ENCODE peak calls at places on chromosomes 13 and 19, in eight cellular contexts. W is colonic mucosa; Q is naive thymus-derived CD4-positive, alpha-beta T cell; M is AG04450; Y is lung; U is osteoblast; X is heart left ventricle; P is coronary artery. G is an unnamed sample.

GRCh38 chr19:27780367-27781065 is 1432.4 kb downstream of the UQCRFS1 start:
- DNase-seq in X (no peak), Q (no peak), P (no peak), Y (no peak), M (no peak), W (no peak), U (no peak), G (no peak)

GRCh38 chr19:33684550-33685303 is 63.0 kb downstream of the CHST8 start:
- DNase-seq in X (peak), U (no peak), W (no peak), M (no peak), P (no peak), Y (no peak), Q (no peak), G (no peak)

GRCh38 chr13:41188584-41188983 is 5.8 kb downstream of the KBTBD7 start:
- DNase-seq in W (no peak), X (no peak), Y (no peak), P (no peak), Q (no peak), U (peak), M (peak), G (no peak)

GRCh38 chr19:18436651-18437478 is 1.1 kb downstream of the ISYNA1 start:
- DNase-seq in Q (peak), Y (no peak), W (peak), X (peak), M (no peak), P (peak), U (peak), G (peak)

GRCh38 chr13:89465366-89465765 is 1794.2 kb downstream of the SLITRK5 start:
- DNase-seq in Y (no peak), P (no peak), U (no peak), Q (no peak), X (no peak), W (no peak), M (no peak), G (peak)

GRCh38 chr13:84433024-84433423 is 550.8 kb upstream of the SLITRK1 start:
- DNase-seq in X (no peak), Y (no peak), M (peak), P (no peak), Q (no peak), W (no peak), U (no peak), G (no peak)

GRCh38 chr13:87656311-87656710 is 14.9 kb upstream of the SLITRK5 start:
- DNase-seq in X (no peak), W (no peak), Q (no peak), P (no peak), U (no peak), Y (no peak), M (no peak), G (no peak)

GRCh38 chr13:112616586-112617381 is 28.8 kb upstream of the TUBGCP3 start:
- DNase-seq in M (no peak), Q (no peak), X (no peak), P (no peak), U (no peak), W (peak), Y (no peak), G (peak)

GRCh38 chr13:72774019-72774418 is 7.7 kb downstream of the DIS3 start:
- DNase-seq in Y (no peak), P (no peak), Q (no peak), M (no peak), X (no peak), W (no peak), U (no peak), G (no peak)

DNA sequence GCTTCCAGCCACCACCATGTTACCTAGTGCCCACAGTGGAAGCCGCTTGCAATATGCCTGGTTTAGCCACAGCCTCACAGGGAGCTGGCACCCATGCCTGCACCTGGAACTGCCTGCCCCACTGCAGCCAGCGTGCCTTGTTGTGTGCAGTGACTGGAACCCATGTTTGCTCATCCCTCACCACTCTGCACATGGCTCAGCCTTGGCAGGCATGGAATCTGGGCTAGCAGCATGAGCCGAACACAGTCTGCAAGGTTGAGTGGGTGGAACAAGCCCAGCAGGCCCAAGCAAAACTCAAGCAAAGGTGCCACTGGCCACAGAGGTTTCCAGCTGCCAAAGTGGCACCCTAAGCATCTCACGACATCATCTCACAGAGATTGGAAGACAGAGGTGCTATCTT is 269.5 kb downstream of the PCDH20 start:
- DNase-seq in M (no peak), U (no peak), Y (no peak), Q (no peak), X (no peak), P (no peak), W (no peak), G (no peak)
- H3K4me3 ChIP-seq in M (no peak), U (no peak), Y (no peak), Q (no peak), X (no peak), P (no peak), W (no peak), G (no peak)

DNA sequence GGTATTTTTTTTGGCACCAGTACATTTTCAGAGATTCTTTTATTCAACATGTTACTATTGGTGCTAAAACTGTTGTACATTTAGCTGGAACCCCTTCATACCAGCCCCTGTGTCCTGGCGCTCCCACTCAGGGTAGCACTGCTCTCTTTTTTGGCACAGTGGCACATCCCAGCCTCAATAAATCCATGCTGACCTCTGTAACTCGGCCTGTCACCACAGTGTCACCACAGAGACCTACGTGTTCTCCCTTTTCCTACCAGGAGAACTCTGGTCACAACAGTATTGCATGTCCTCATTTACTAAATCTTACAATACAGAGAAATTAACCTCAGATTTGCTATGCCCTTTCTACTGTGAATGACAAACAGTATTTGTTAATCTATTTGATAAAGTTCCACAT is 10.2 kb downstream of the MPHOSPH8 start:
- DNase-seq in X (no peak), W (no peak), Q (no peak), P (no peak), Y (no peak), M (no peak), U (no peak), G (no peak)
- H3K4me3 ChIP-seq in X (no peak), W (no peak), Q (no peak), P (no peak), Y (no peak), M (no peak), U (no peak), G (no peak)

DNA sequence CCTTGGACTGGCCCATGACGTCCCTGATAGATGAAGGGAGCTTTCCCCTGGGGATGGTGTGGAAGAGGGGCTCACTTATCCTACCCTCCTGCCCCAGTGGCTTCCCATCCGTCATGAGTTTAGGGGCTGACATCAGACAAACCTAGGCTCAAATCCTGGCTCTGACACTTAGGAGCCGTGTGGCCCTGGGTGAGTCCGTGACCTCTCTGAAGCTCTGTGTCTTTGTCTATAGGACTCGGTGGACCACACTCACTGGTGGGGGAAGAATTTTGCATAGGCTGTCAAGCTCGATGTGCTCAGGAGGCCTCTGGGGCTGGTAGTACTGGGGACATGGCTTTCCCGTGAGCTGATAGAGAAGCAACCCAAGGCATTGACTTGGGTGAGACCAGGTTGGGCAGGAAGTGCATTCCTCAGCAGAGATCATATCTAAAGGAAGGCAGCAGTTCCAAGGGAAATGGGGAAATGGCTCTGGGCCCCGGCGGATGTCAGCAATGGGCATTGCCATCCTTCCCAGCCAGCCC is 17.4 kb upstream of the AP1M2 start:
- DNase-seq in X (peak), W (no peak), P (no peak), Q (peak), U (no peak), M (no peak), Y (no peak), G (no peak)
- H3K4me3 ChIP-seq in X (no peak), W (no peak), P (peak), Q (peak), U (no peak), M (peak), Y (no peak), G (no peak)

DNA sequence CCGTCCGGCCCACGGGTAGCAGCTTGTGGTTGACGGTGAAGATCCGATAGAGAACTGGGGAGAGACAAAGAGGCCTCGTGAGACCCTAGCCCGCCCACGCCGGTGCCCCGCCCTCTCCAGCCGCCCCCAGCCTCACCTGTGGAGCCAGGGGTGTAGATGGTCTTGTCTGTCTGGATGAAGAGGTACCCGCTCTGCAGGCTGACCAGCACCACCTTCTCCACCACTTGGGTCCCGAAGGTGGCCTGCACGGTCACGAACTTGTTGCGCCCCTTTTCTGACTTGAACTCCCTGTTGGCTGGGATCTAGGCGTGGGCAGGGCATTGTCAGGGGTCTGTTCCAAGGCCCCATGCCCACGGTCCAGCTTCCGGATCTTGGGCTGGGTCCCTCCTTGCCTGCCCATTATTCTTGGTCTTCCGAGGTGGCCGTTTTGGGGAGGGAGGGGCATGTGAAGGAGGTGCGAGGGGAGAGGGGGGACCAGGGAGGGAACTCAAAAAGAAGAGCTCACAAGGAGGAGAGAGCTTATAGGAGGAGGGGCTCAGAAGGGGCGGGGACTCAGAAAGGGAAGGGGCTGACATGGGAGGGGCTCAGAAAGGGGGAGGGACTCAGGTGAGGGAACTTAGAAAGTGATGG is 2.2 kb downstream of the C3 start:
- DNase-seq in U (no peak), M (no peak), Y (no peak), P (no peak), Q (no peak), X (peak), W (no peak), G (no peak)
- H3K4me3 ChIP-seq in U (no peak), M (no peak), Y (no peak), P (no peak), Q (no peak), X (no peak), W (no peak), G (no peak)

GRCh38 chr19:35120898-35121297 is 5.3 kb downstream of the FXYD3 start:
- DNase-seq in U (peak), Y (no peak), Q (no peak), M (no peak), P (no peak), W (peak), X (no peak), G (no peak)

GRCh38 chr19:35118268-35119026 is 2.8 kb downstream of the FXYD3 start:
- DNase-seq in Q (no peak), X (no peak), M (no peak), Y (peak), W (peak), P (no peak), U (no peak), G (no peak)

GRCh38 chr19:35120492-35120891 is 4.9 kb downstream of the FXYD3 start:
- DNase-seq in X (no peak), M (no peak), U (peak), Y (no peak), P (no peak), W (peak), Q (no peak), G (no peak)

GRCh38 chr19:35119091-35119490 is 3.5 kb downstream of the FXYD3 start:
- DNase-seq in P (no peak), W (no peak), Y (no peak), X (no peak), Q (no peak), M (no peak), U (no peak), G (no peak)

DNA sequence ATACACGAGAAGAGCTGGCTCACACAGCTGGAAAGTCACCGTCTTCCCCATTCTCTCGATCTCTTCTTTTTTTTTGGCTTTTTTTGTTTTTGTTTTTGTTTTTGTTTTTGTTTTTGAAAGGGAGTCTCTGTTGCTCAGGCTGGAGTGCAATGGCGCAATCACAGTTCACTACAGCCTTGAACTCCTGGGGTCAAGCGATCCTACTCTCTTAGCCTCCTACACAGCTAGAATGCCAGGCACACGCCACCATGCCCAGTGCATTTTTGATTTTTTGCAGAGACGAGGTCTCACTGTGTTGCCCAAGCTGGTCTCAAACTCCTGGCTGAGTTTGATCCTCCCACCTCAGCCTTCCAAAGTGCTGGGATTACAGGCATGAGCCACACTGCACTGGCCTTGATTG is 4.0 kb downstream of the FXYD3 start:
- DNase-seq in X (no peak), M (no peak), W (no peak), Y (no peak), P (no peak), U (no peak), Q (no peak), G (no peak)
- H3K4me3 ChIP-seq in X (no peak), M (no peak), W (peak), Y (no peak), P (no peak), U (no peak), Q (no peak), G (no peak)

GRCh38 chr19:45323671-45324081 is 1.0 kb upstream of the CKM start:
- DNase-seq in W (no peak), M (no peak), Y (no peak), U (peak), Q (no peak), X (peak), P (no peak), G (no peak)
- H3K4me3 ChIP-seq in W (no peak), M (peak), Y (no peak), U (peak), Q (no peak), X (peak), P (peak), G (no peak)

GRCh38 chr13:24740014-24740890 is 23.7 kb upstream of the RNF17 start:
- DNase-seq in W (no peak), Q (no peak), X (no peak), M (no peak), Y (no peak), U (no peak), P (no peak), G (no peak)

GRCh38 chr13:24741016-24741662 is 22.8 kb upstream of the RNF17 start:
- DNase-seq in Y (no peak), P (no peak), W (no peak), U (peak), Q (no peak), M (no peak), X (no peak), G (no peak)

GRCh38 chr13:24737042-24737441 is 26.9 kb upstream of the RNF17 start:
- DNase-seq in W (no peak), Y (no peak), U (no peak), P (no peak), X (no peak), M (no peak), Q (no peak), G (no peak)

GRCh38 chr13:24741791-24742190 is 22.2 kb upstream of the RNF17 start:
- DNase-seq in U (no peak), Q (no peak), X (no peak), P (no peak), W (no peak), Y (no peak), M (no peak), G (no peak)

DNA sequence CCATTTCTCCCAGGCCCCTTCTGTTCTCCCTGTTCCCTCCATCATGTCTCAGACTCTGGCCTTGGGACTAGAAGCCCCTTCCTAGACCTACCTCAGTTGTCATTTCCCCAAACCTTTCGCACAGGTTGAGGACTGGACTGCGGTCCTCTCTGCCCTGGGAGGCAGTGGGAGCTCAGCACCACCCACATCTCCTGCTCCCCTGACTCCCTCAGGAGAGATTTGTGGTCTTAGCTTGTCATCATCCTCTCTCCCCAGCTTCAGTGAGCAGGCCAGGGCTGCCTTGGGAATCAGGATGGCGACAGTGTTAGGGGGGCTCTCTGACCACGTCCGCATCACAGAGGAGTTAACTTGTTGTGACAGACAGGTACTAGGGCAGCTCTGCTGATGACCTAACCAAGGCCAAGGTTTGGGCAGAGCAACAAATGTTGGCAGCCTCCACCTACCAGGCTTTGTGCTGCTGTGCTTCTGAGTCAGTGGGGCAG is 25.6 kb upstream of the RNF17 start:
- DNase-seq in U (no peak), M (no peak), X (no peak), Y (no peak), P (no peak), W (no peak), Q (no peak), G (no peak)
- H3K4me3 ChIP-seq in U (no peak), M (no peak), X (no peak), Y (no peak), P (no peak), W (no peak), Q (no peak), G (no peak)

GRCh38 chr13:27918041-27918917 is 1.5 kb upstream of the PDX1 start:
- DNase-seq in Y (no peak), X (no peak), Q (no peak), P (no peak), M (no peak), U (peak), W (no peak), G (no peak)
- H3K4me3 ChIP-seq in Y (no peak), X (no peak), Q (no peak), P (peak), M (no peak), U (no peak), W (no peak), G (no peak)

GRCh38 chr19:12983091-12983490 is 12.2 kb upstream of the NFIX start:
- DNase-seq in Y (no peak), Q (no peak), M (no peak), X (no peak), U (no peak), W (no peak), P (no peak), G (no peak)
- H3K4me3 ChIP-seq in Y (no peak), Q (no peak), M (peak), X (no peak), U (peak), W (no peak), P (peak), G (peak)

G was measured in Jurkat, Clone E6-1.